ENCODE peak calls at places on chromosome 19, in five cellular contexts. M is A549, L is Panc1, B is body of pancreas, K is natural killer cell. Z is an unnamed sample.

GRCh38 chr19:51116736-51117135 is 8.0 kb upstream of the SIGLEC9 start:
- ATAC-seq in M (no peak), L (no peak), B (no peak), K (peak), Z (no peak)

GRCh38 chr19:52237771-52238400 is 31.5 kb upstream of the ZNF766 start:
- ATAC-seq in M (peak), L (peak), B (peak), K (peak), Z (peak)

GRCh38 chr19:11659612-11660011 is 62.3 kb downstream of the ZNF627 start:
- ATAC-seq in M (no peak), L (no peak), B (no peak), K (no peak), Z (no peak)

GRCh38 chr19:13888281-13888680 is 11.3 kb downstream of the NANOS3 start:
- ATAC-seq in M (no peak), L (no peak), B (no peak), K (no peak), Z (no peak)

GRCh38 chr19:35909684-35910035 is 1.6 kb upstream of the TYROBP start:
- ATAC-seq in M (no peak), L (no peak), B (no peak), K (no peak), Z (no peak)

GRCh38 chr19:56837492-56837891 is 3.0 kb downstream of the PEG3 start:
- ATAC-seq in M (no peak), L (no peak), B (peak), K (no peak), Z (peak)

GRCh38 chr19:51651216-51651846 is 4.7 kb upstream of the SIGLEC14 start:
- ATAC-seq in M (no peak), L (no peak), B (no peak), K (no peak), Z (peak)

GRCh38 chr19:10881403-10882107 is 10.2 kb downstream of the CARM1 start:
- ATAC-seq in M (no peak), L (no peak), B (no peak), K (no peak), Z (no peak)

GRCh38 chr19:31340059-31341025 is 8.9 kb downstream of the TSHZ3 start:
- ATAC-seq in M (no peak), L (no peak), B (no peak), K (peak), Z (no peak)

GRCh38 chr19:7689165-7689564 is 8.5 kb downstream of the TRAPPC5 start:
- ATAC-seq in M (peak), L (no peak), B (no peak), K (no peak), Z (no peak)

GRCh38 chr19:57465680-57466381 is 8.9 kb upstream of the VN1R1 start:
- ATAC-seq in M (peak), L (peak), B (no peak), K (peak), Z (no peak)

GRCh38 chr19:29812080-29812880 is 489 bp downstream of the CCNE1 start:
- ATAC-seq in M (peak), L (peak), B (no peak), K (no peak), Z (no peak)

GRCh38 chr19:40623403-40624239 is 22.5 kb downstream of the LTBP4 start:
- ATAC-seq in M (peak), L (peak), B (peak), K (no peak), Z (peak)

GRCh38 chr19:22030680-22031079 is 19.9 kb upstream of the ZNF208 start:
- ATAC-seq in M (no peak), L (no peak), B (no peak), K (no peak), Z (no peak)

GRCh38 chr19:29855087-29855486 is 43.3 kb downstream of the CCNE1 start:
- ATAC-seq in M (peak), L (no peak), B (no peak), K (no peak), Z (no peak)

GRCh38 chr19:41226053-41226873 is 7.2 kb downstream of the AXL start:
- ATAC-seq in M (peak), L (peak), B (peak), K (peak), Z (peak)

GRCh38 chr19:29667941-29668340 is 2.7 kb downstream of the PLEKHF1 start:
- ATAC-seq in M (no peak), L (no peak), B (no peak), K (peak), Z (no peak)

GRCh38 chr19:54606891-54607781 is 13.7 kb downstream of the LILRA1 start:
- ATAC-seq in M (no peak), L (no peak), B (no peak), K (no peak), Z (no peak)

GRCh38 chr19:16386619-16387240 is 62.1 kb downstream of the KLF2 start:
- ATAC-seq in M (peak), L (peak), B (peak), K (peak), Z (no peak)

GRCh38 chr19:1465191-1466016 is 13.6 kb downstream of the C19orf25 start:
- ATAC-seq in M (no peak), L (no peak), B (peak), K (peak), Z (no peak)

GRCh38 chr19:35260694-35261304 is 8.0 kb upstream of the USF2 start:
- ATAC-seq in M (no peak), L (no peak), B (no peak), K (no peak), Z (no peak)

GRCh38 chr19:4879041-4879440 is 11.6 kb upstream of the PLIN3 start:
- ATAC-seq in M (no peak), L (no peak), B (no peak), K (no peak), Z (no peak)
- TF ChIP-seq CTCF in M (no peak), L (no peak), B (no peak), K (no peak), Z (no peak)

DNA sequence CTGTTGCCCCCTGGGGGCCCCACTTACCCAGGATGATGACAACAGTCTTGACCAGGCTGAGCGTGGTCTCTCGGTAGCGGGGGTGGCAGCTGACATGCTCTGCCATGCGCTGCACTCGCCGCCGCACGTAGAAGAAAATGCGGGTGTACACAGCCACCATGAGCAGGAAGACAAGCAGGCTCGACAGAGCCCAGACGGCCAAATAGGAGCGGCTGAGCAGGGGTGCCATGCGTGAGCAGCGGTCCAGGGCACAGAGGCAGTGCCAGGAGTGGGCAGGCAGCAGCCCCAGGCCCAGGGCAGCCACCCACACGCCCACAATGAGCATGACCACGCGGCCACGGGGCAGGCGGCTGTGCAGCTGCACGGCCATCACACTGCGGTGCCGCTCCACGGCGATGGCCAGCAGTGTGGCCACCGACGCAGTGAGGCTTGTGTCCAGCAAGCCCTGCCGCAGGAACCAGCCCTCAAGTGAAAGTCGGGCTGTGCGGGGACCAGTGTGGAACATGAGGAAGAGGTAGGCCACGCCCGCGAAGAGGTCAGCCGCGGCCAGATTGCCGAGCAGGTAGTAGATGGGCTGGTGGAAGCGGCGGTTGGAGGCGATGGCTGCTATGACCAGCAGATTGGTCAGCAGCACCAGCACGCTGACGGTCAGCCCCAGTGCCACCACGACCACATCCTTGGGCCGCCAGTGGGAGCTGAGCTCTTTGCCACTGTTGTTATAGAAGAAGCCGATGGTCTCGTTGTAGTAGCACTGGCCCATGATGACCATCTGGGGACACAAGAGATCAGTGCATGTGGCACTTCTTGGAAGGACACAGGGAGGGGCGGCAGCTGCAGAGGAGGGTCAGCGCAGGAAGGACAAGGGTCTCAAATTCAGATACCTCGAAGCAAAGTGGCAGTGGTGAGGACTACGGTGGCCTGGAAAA is 1.2 kb downstream of the LPAR2 start:
- ATAC-seq in M (no peak), L (no peak), B (no peak), K (no peak), Z (no peak)
- TF ChIP-seq CTCF in M (no peak), L (no peak), B (no peak), K (no peak), Z (no peak)

DNA sequence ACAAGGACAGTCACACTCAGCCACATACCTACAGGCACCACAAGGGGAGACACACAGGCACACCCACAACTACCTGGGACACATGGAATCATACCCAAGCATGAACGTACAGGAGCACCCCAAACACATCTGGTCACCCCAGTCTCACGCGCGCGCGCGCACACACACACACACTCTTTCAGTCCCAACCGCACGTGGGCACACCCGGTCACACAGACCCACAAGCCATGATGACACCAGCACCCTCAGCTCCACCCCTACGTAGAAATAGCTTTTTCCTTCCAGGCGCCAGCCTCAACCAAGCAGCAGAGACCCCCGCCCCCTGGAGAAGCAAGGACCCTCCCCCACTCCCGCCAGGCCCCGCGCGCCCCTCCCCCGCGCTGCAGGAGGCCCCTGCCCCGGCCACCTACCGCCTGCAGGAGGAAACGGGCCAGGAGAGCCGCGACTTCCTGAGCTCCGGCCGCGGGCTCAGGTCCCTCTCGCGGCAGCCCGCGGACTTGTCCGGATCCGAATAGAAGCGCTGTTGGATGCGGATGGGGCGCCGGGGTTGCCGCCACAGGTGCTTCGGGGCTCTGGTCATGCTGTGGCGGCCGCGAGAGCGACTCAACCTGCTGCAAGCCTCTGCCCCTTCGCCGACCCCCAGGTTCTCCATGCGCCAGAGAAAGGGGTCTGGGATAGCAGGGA is 6.4 kb upstream of the PDE4C start:
- ATAC-seq in M (peak), L (no peak), B (peak), K (peak), Z (no peak)
- TF ChIP-seq CTCF in M (no peak), L (no peak), B (no peak), K (no peak), Z (no peak)

DNA sequence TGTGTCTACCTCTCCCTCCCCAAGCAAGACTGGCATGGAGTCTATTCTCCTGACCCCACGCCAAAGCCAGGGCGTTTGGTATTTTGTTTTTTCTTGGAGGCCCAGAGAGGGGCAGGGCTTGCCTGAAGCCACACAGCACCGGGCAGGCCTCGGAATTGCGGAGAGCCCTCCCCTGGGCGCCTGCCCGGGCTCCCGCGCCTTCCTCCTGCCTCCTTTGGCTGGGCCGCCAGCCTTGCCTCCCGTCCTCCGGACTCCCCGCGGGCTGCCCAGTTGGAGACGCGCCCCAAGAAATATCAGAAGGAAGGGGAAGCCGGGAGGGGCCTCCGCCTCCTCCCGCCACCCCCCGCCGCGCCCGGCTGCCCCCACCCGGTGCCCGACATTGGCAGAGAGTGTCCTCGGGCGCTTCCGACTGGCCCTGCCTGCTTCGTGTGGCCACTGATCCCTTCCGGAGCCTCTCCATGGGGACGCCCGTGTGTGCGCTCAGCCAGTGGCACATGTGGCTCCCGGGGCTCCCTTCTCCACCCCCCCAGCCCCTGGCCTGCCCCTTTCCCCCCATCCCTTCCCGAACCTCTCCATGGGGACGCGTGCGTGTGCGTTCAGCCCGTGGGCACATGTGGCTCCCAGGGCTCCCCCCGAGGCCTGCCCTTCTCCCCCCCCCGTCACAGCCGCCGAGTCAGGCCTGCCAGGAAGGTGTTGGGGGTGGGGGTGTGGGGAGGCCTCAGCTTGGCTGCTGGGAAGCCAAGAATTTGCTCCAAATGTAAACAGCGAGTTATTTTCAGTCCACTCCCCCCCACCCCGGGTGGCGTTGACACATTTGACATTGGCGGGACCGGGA is 37.3 kb downstream of the NFIC start:
- ATAC-seq in M (peak), L (peak), B (peak), K (no peak), Z (peak)
- TF ChIP-seq CTCF in M (no peak), L (no peak), B (no peak), K (no peak), Z (no peak)

Z was measured in gastroesophageal sphincter.